ENCODE peak calls at places on chromosomes 11 and 22, in five cellular contexts. Q is Caco-2; H is NCI-H345; R is occipital lobe; J is stimulated activated CD8-positive, alpha-beta memory T cell treated with anti-CD3 and anti-CD28 coated beads, Interleukin-12 subunit alpha, Interleukin-12 subunit beta, amount 100 ng/mL, for 1 hour. K is an unnamed sample.

GRCh38 chr11:73331138-73331916 is 23.3 kb downstream of the ARHGEF17 start:
- DNase-seq in Q (peak; percentile 97), H (no peak), R (no peak), J (no peak), K (no peak)

GRCh38 chr11:92681606-92682005 is 287.8 kb upstream of the MTNR1B start:
- DNase-seq in Q (no peak), H (no peak), R (no peak), J (no peak), K (no peak)

GRCh38 chr22:44357296-44357961 is 44.7 kb upstream of the SHISAL1 start:
- DNase-seq in Q (no peak), H (no peak), R (no peak), J (no peak), K (no peak)

GRCh38 chr11:1943576-1943975 is 3.6 kb upstream of the MRPL23 start:
- DNase-seq in Q (peak; percentile 1), H (no peak), R (no peak), J (no peak), K (no peak)

GRCh38 chr11:77821349-77821851 is 456 bp downstream of the AAMDC start:
- DNase-seq in Q (no peak), H (no peak), R (no peak), J (no peak), K (no peak)

GRCh38 chr11:17734986-17735822 is 623 bp downstream of the KCNC1 start:
- DNase-seq in Q (peak; percentile 88), H (peak; percentile 42), R (peak; percentile 33), J (no peak), K (no peak)

GRCh38 chr22:31038686-31039085 is 42.4 kb upstream of the SMTN start:
- DNase-seq in Q (no peak), H (no peak), R (no peak), J (no peak), K (no peak)

GRCh38 chr11:12764187-12764914 is 90.1 kb downstream of the TEAD1 start:
- DNase-seq in Q (no peak), H (peak; percentile 18), R (no peak), J (no peak), K (no peak)

GRCh38 chr11:47143322-47143721 is 33.4 kb downstream of the ARFGAP2 start:
- DNase-seq in Q (peak; percentile 37), H (no peak), R (no peak), J (no peak), K (no peak)

GRCh38 chr11:16160146-16160545 is 196.2 kb downstream of the SOX6 start:
- DNase-seq in Q (no peak), H (no peak), R (no peak), J (no peak), K (no peak)

GRCh38 chr22:21951062-21951461 is 1.6 kb downstream of the PPM1F start:
- DNase-seq in Q (no peak), H (no peak), R (no peak), J (no peak), K (no peak)

GRCh38 chr11:34769224-34769623 is 147.0 kb downstream of the APIP start:
- DNase-seq in Q (no peak), H (no peak), R (no peak), J (no peak), K (no peak)

GRCh38 chr11:61817471-61818202 is 834 bp upstream of the FADS1 start:
- DNase-seq in Q (no peak), H (no peak), R (no peak), J (no peak), K (no peak)

GRCh38 chr11:46553746-46554204 is 40.0 kb downstream of the AMBRA1 start:
- DNase-seq in Q (peak; percentile 55), H (no peak), R (no peak), J (no peak), K (no peak)

GRCh38 chr11:65133724-65134123 is 595 bp downstream of the SYVN1 start:
- DNase-seq in Q (no peak), H (no peak), R (no peak), J (no peak), K (no peak)

GRCh38 chr22:34776827-34777226 is 289.1 kb upstream of the ISX start:
- DNase-seq in Q (no peak), H (no peak), R (no peak), J (no peak), K (no peak)

GRCh38 chr11:39745401-39745800 is 1714.1 kb downstream of the LRRC4C start:
- DNase-seq in Q (peak; percentile 39), H (no peak), R (no peak), J (no peak), K (no peak)